ENCODE peak calls at places on chromosomes 4 and X, in six cellular contexts. K is Caco-2, Z is WERI-Rb-1, X is psoas muscle, I is esophagus squamous epithelium, V is body of pancreas. O is an unnamed sample.

GRCh38 chrX:115233497-115234219 is at the start of gene LRCH2:
- DNase-seq in K (no peak), Z (peak; percentile 71), X (peak; percentile 52), I (no peak), V (peak; percentile 6), O (peak; percentile 40)

GRCh38 chr4:147570616-147571015 is 46.6 kb upstream of the TMEM184C start:
- DNase-seq in K (no peak), Z (no peak), X (no peak), I (no peak), V (no peak), O (no peak)

GRCh38 chrX:71216446-71216845 is 6.6 kb upstream of the GJB1 start:
- DNase-seq in K (no peak), Z (no peak), X (no peak), I (no peak), V (no peak), O (peak; percentile 8)

GRCh38 chr4:128517739-128518510 is 230.3 kb upstream of the PGRMC2 start:
- DNase-seq in K (peak; percentile 24), Z (no peak), X (peak; percentile 53), I (no peak), V (peak; percentile 26), O (peak; percentile 65)

GRCh38 chr4:13917010-13917409 is 289.5 kb upstream of the BOD1L1 start:
- DNase-seq in K (no peak), Z (no peak), X (no peak), I (no peak), V (no peak), O (no peak)

GRCh38 chrX:23883737-23884354 is 23.9 kb downstream of the APOO start:
- DNase-seq in K (no peak), Z (no peak), X (no peak), I (no peak), V (no peak), O (no peak)

GRCh38 chr4:161256716-161257115 is 907.1 kb downstream of the FSTL5 start:
- DNase-seq in K (peak; percentile 10), Z (peak; percentile 56), X (no peak), I (no peak), V (no peak), O (no peak)

GRCh38 chr4:84726356-84726755 is 143.4 kb downstream of the CDS1 start:
- DNase-seq in K (no peak), Z (no peak), X (no peak), I (no peak), V (no peak), O (no peak)

GRCh38 chr4:17577660-17578481 is 873 bp downstream of the LAP3 start:
- DNase-seq in K (peak; percentile 22), Z (peak; percentile 39), X (peak; percentile 78), I (no peak), V (peak; percentile 46), O (peak; percentile 50)

GRCh38 chr4:73754934-73755333 is 14.6 kb downstream of the CXCL8 start:
- DNase-seq in K (no peak), Z (no peak), X (no peak), I (no peak), V (no peak), O (no peak)

GRCh38 chr4:75698162-75698962 is 25.2 kb upstream of the G3BP2 start:
- DNase-seq in K (no peak), Z (no peak), X (no peak), I (no peak), V (no peak), O (no peak)

GRCh38 chrX:109732319-109732779 is 708 bp downstream of the ACSL4 start:
- DNase-seq in K (no peak), Z (no peak), X (no peak), I (no peak), V (no peak), O (no peak)

GRCh38 chr4:57418133-57418532 is 307.9 kb upstream of the IGFBP7 start:
- DNase-seq in K (no peak), Z (no peak), X (no peak), I (no peak), V (no peak), O (no peak)

GRCh38 chr4:74374561-74375327 is 9.8 kb downstream of the EREG start:
- DNase-seq in K (no peak), Z (no peak), X (no peak), I (no peak), V (no peak), O (no peak)

GRCh38 chrX:45850197-45850774 is 649.6 kb upstream of the DIPK2B start:
- DNase-seq in K (peak; percentile 17), Z (no peak), X (no peak), I (no peak), V (no peak), O (peak; percentile 20)

GRCh38 chrX:18701621-18702361 is 5.7 kb upstream of the PPEF1 start:
- DNase-seq in K (no peak), Z (no peak), X (no peak), I (no peak), V (peak; percentile 32), O (peak; percentile 37)

GRCh38 chrX:123818243-123818642 is 41.6 kb upstream of the XIAP start:
- DNase-seq in K (no peak), Z (no peak), X (no peak), I (no peak), V (no peak), O (no peak)

GRCh38 chr4:180205276-180205675 is 2037.9 kb upstream of the TENM3 start:
- DNase-seq in K (no peak), Z (no peak), X (no peak), I (no peak), V (no peak), O (no peak)

GRCh38 chr4:118034061-118034785 is at the start of gene NDST3:
- DNase-seq in K (peak; percentile 41), Z (peak; percentile 90), X (peak; percentile 32), I (no peak), V (peak; percentile 45), O (peak; percentile 82)

GRCh38 chrX:154660506-154660905 is 7.1 kb upstream of the CTAG2 start:
- DNase-seq in K (no peak), Z (no peak), X (no peak), I (no peak), V (no peak), O (no peak)

GRCh38 chrX:154655786-154656185 is 2.4 kb upstream of the CTAG2 start:
- DNase-seq in K (no peak), Z (no peak), X (no peak), I (no peak), V (no peak), O (no peak)

GRCh38 chrX:154658957-154659356 is 5.6 kb upstream of the CTAG2 start:
- DNase-seq in K (no peak), Z (no peak), X (no peak), I (no peak), V (no peak), O (no peak)

GRCh38 chrX:154657226-154657805 is 3.9 kb upstream of the CTAG2 start:
- DNase-seq in K (no peak), Z (no peak), X (no peak), I (no peak), V (no peak), O (no peak)

GRCh38 chrX:154658187-154658586 is 4.8 kb upstream of the CTAG2 start:
- DNase-seq in K (no peak), Z (no peak), X (no peak), I (no peak), V (no peak), O (no peak)
- H3K9me3 ChIP-seq in K (no peaks in the 10 kb centered on the region), Z (peaks cover 3% of the 10 kb centered on the region), X (no peaks in the 10 kb centered on the region), I (no peaks in the 10 kb centered on the region), V (no peaks in the 10 kb centered on the region), O (no peaks in the 10 kb centered on the region)

GRCh38 chrX:154806837-154807501 is 1.7 kb upstream of the MPP1 start:
- DNase-seq in K (no peak), Z (no peak), X (no peak), I (no peak), V (no peak), O (no peak)

GRCh38 chrX:154812341-154813101 is 7.2 kb upstream of the MPP1 start:
- DNase-seq in K (no peak), Z (no peak), X (no peak), I (no peak), V (no peak), O (no peak)

GRCh38 chrX:154805696-154806091 is 409 bp upstream of the MPP1 start:
- DNase-seq in K (no peak), Z (no peak), X (no peak), I (no peak), V (no peak), O (no peak)

GRCh38 chrX:154813801-154814200 is 8.5 kb upstream of the MPP1 start:
- DNase-seq in K (no peak), Z (no peak), X (no peak), I (no peak), V (no peak), O (no peak)

DNA sequence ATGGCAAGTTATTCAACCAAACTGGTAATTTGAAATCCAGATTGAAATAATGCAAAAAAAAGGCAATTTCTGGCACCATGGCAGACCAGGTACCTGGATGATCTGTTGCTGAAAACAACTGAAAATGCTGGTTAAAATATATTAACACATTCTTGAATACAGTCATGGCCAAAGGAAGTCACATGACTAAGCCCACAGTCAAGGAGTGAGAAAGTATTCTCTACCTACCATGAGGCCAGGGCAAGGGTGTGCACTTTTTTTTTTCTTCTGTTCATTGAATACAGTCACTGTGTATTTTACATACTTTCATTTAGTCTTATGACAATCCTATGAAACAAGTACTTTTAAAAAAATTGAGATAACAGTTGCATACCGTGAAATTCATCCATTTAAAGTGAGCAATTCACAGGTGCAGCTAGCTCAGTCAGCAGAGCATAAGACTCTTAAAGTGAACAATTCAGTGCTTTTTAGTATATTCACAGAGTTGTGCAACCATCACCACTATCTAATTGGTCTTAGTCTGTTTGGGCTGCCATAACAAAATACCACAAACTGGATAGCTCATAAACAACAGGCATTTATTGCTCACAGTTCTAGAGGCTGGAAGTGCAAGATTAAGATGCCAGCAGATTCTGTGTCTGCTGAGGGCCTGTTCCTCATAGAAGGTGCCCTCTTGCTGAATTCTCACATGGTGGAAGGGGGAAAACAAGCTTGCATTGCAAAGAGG is 4.8 kb upstream of the MPP1 start:
- DNase-seq in K (no peak), Z (no peak), X (no peak), I (no peak), V (no peak), O (no peak)
- H3K27me3 ChIP-seq in K (no peaks in the 10 kb centered on the region), Z (peaks cover 7% of the 10 kb centered on the region), X (no peaks in the 10 kb centered on the region), I (no peaks in the 10 kb centered on the region), V (no peaks in the 10 kb centered on the region), O (no peaks in the 10 kb centered on the region)

GRCh38 chrX:153797415-153798015 is 3.0 kb downstream of the SSR4 start:
- DNase-seq in K (no peak), Z (no peak), X (no peak), I (no peak), V (no peak), O (no peak)
- H3K9me3 ChIP-seq in K (no peaks in the 10 kb centered on the region), Z (no peaks in the 10 kb centered on the region), X (no peaks in the 10 kb centered on the region), I (no peaks in the 10 kb centered on the region), V (no peaks in the 10 kb centered on the region), O (no peaks in the 10 kb centered on the region)

DNA sequence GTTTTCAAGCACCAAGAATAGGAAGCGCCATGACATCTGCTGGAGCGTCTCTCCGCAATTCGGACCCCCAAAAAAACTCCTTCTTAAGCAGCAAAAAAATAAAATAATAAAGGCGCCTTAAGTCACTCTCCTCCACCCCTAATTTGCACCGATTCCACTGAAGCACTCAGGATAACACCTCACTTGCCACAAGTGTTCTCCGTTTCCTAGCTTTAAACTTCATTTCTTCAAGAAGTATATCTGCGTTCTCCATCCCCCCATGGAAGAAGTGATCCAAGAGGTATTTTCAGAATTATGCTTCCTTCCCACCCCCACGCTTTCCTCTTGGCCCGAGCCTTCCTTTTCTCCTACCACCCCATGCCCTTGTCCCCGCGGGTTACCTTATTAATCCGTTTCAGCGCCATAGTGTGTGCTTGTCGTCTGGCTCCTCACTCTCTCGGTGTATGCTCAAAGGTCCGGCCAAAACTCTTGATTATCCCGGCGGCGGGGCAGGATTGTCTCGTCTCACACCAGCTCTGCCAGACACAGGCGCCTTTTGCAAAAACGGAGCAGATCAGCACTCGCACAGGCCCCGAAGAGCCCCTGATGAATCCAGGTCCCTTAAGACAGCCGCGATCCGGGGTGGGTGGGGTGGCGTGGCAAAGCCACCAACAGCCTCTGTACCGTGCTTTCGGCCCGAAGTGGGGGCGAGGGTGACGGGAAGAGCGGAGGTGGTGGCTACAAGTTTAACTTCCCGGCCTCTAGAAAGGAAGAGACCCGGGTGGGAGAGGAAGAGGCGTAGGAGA is 1.1 kb downstream of the UBE2D3 start:
- DNase-seq in K (no peak), Z (no peak), X (no peak), I (no peak), V (no peak), O (no peak)
- H3K27me3 ChIP-seq in K (no peaks in the 10 kb centered on the region), Z (no peaks in the 10 kb centered on the region), X (no peaks in the 10 kb centered on the region), I (no peaks in the 10 kb centered on the region), V (no peaks in the 10 kb centered on the region), O (no peaks in the 10 kb centered on the region)

O was measured in thyroid gland.